ENCODE peak calls at places on chromosomes 7 and 10, in eight cellular contexts. G is stomach, M is fibroblast of lung, Y is pancreas, F is K562, L is mucosa of descending colon, D is transverse colon, N is lower lobe of right lung. E is an unnamed sample.

GRCh38 chr7:132300599-132300998 is 275.7 kb downstream of the PLXNA4 start:
- DNase-seq in G (no peak), M (no peak), Y (no peak), F (no peak), L (no peak), D (no peak), N (no peak), E (no peak)

GRCh38 chr7:121019018-121019417 is 30.5 kb downstream of the CPED1 start:
- DNase-seq in G (no peak), M (peak; percentile 81), Y (no peak), F (no peak), L (no peak), D (no peak), N (no peak), E (no peak)

GRCh38 chr7:3260425-3260762 is 40.7 kb upstream of the SDK1 start:
- DNase-seq in G (no peak), M (peak; percentile 56), Y (no peak), F (no peak), L (no peak), D (no peak), N (no peak), E (no peak)

GRCh38 chr10:52609071-52609470 is 163.5 kb downstream of the MBL2 start:
- DNase-seq in G (no peak), M (no peak), Y (no peak), F (no peak), L (no peak), D (no peak), N (no peak), E (no peak)

GRCh38 chr10:132153616-132154217 is 33.0 kb upstream of the DPYSL4 start:
- DNase-seq in G (no peak), M (no peak), Y (no peak), F (no peak), L (no peak), D (no peak), N (no peak), E (no peak)

GRCh38 chr10:126259883-126260282 is 128.4 kb downstream of the ADAM12 start:
- DNase-seq in G (no peak), M (no peak), Y (no peak), F (no peak), L (no peak), D (no peak), N (no peak), E (no peak)

GRCh38 chr10:94343159-94343558 is 19.6 kb downstream of the NOC3L start:
- DNase-seq in G (no peak), M (no peak), Y (no peak), F (no peak), L (no peak), D (no peak), N (no peak), E (no peak)

GRCh38 chr7:131203291-131203976 is 124.2 kb upstream of the MKLN1 start:
- DNase-seq in G (no peak), M (no peak), Y (no peak), F (no peak), L (no peak), D (no peak), N (no peak), E (no peak)

GRCh38 chr10:49585387-49585786 is 24.7 kb upstream of the SLC18A3 start:
- DNase-seq in G (no peak), M (peak; percentile 42), Y (no peak), F (no peak), L (no peak), D (no peak), N (no peak), E (no peak)

GRCh38 chr7:4108951-4109350 is 573.1 kb upstream of the FOXK1 start:
- DNase-seq in G (no peak), M (no peak), Y (no peak), F (no peak), L (no peak), D (no peak), N (no peak), E (no peak)

GRCh38 chr7:93092757-93093370 is 24.9 kb downstream of the SAMD9 start:
- DNase-seq in G (no peak), M (peak; percentile 52), Y (no peak), F (no peak), L (no peak), D (no peak), N (no peak), E (no peak)

GRCh38 chr10:15857001-15857608 is 3.2 kb downstream of the MINDY3 start:
- DNase-seq in G (no peak), M (no peak), Y (no peak), F (no peak), L (no peak), D (no peak), N (no peak), E (no peak)

GRCh38 chr7:85614684-85615083 is 427.8 kb upstream of the SEMA3D start:
- DNase-seq in G (no peak), M (no peak), Y (no peak), F (no peak), L (no peak), D (no peak), N (peak; percentile 35), E (no peak)

GRCh38 chr10:124049484-124049883 is 43.9 kb downstream of the CHST15 start:
- DNase-seq in G (no peak), M (peak; percentile 57), Y (peak; percentile 18), F (no peak), L (no peak), D (no peak), N (no peak), E (no peak)

GRCh38 chr10:103491729-103492364 is 1.7 kb upstream of the NEURL1 start:
- DNase-seq in G (no peak), M (peak; percentile 92), Y (no peak), F (no peak), L (peak; percentile 16), D (no peak), N (no peak), E (no peak)

GRCh38 chr7:85695041-85695990 is 508.5 kb upstream of the SEMA3D start:
- DNase-seq in G (no peak), M (peak; percentile 28), Y (no peak), F (no peak), L (no peak), D (no peak), N (no peak), E (no peak)

GRCh38 chr10:48480397-48481374 is 124.2 kb downstream of the ARHGAP22 start:
- DNase-seq in G (peak; percentile 24), M (no peak), Y (no peak), F (peak; percentile 58), L (no peak), D (no peak), N (no peak), E (no peak)

GRCh38 chr7:74501298-74501697 is 47.6 kb downstream of the GTF2IRD1 start:
- DNase-seq in G (peak; percentile 88), M (peak; percentile 21), Y (peak; percentile 85), F (no peak), L (peak; percentile 60), D (peak; percentile 69), N (peak; percentile 73), E (no peak)

GRCh38 chr10:72263613-72264241 is 10.0 kb upstream of the DDIT4 start:
- DNase-seq in G (peak; percentile 91), M (no peak), Y (peak; percentile 77), F (no peak), L (peak; percentile 63), D (peak; percentile 77), N (peak; percentile 73), E (peak; percentile 71)

DNA sequence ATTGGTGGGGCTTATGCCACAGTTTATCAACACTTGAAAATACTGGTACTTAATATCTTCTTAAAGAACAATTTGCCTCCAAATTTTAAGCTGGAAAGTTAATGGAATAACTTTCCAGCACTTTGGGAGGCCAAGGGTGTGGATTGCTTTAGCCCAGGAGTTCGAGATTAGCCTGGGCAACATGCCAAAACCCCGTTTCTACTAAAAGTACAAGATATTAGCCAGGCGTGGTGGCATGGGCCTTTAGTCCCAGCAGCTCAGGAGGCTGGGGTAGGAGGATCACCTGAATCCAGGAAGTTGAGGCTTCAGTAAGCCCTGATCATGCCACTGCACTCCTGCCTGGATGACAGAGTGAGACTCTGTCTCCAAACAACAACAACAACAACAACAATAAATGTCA is 56.0 kb downstream of the PRF1 start:
- DNase-seq in G (peak; percentile 40), M (no peak), Y (no peak), F (no peak), L (no peak), D (no peak), N (no peak), E (no peak)
- H3K36me3 ChIP-seq in G (peaks cover 5% of the 10 kb centered on the region), M (no peaks in the 10 kb centered on the region), Y (no peaks in the 10 kb centered on the region), F (no peaks in the 10 kb centered on the region), L (no peaks in the 10 kb centered on the region), D (no peaks in the 10 kb centered on the region), N (peaks cover 23% of the 10 kb centered on the region), E (no peaks in the 10 kb centered on the region)

GRCh38 chr7:44077681-44078091 is 4.6 kb downstream of the POLM start:
- DNase-seq in G (no peak), M (no peak), Y (peak; percentile 30), F (no peak), L (no peak), D (no peak), N (no peak), E (no peak)
- H3K4me1 ChIP-seq in G (peaks cover 26% of the 10 kb centered on the region), M (no peaks in the 10 kb centered on the region), Y (no peaks in the 10 kb centered on the region), F (peaks cover 9% of the 10 kb centered on the region), L (peaks cover 28% of the 10 kb centered on the region), D (peaks cover 6% of the 10 kb centered on the region), N (peaks cover 25% of the 10 kb centered on the region), E (peaks cover 21% of the 10 kb centered on the region)

DNA sequence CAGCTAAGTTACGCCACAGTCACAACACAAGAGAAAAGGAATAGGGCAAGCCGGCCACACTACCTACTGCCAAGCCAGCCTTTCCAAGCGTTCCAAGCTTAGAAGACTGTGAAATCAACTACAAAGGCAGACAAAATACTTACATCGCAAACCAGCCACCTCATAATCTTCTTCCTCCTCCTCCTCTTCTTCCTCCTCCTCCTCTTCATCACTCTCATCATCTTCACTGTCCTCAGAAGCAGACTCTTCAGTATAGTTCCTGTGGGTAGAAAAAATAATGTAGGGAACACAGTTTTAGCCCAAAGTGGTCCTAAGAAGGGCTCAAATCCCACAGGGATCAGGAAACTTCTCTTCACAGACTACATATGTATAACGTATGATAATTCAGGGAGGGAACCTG is 13.5 kb downstream of the FZD9 start:
- DNase-seq in G (no peak), M (no peak), Y (no peak), F (no peak), L (no peak), D (no peak), N (no peak), E (no peak)
- H3K36me3 ChIP-seq in G (peaks cover 98% of the 10 kb centered on the region), M (peaks cover 32% of the 10 kb centered on the region), Y (peaks cover 91% of the 10 kb centered on the region), F (peaks cover 100% of the 10 kb centered on the region), L (peaks cover 39% of the 10 kb centered on the region), D (peaks cover 85% of the 10 kb centered on the region), N (peaks cover 95% of the 10 kb centered on the region), E (peaks cover 95% of the 10 kb centered on the region)

GRCh38 chr7:150471886-150472285 is 21.5 kb downstream of the GIMAP8 start:
- DNase-seq in G (no peak), M (no peak), Y (no peak), F (no peak), L (no peak), D (no peak), N (no peak), E (no peak)

GRCh38 chr7:150479023-150479716 is 28.7 kb downstream of the GIMAP8 start:
- DNase-seq in G (no peak), M (no peak), Y (no peak), F (no peak), L (no peak), D (no peak), N (no peak), E (no peak)

GRCh38 chr7:150476819-150477631 is 26.6 kb downstream of the GIMAP8 start:
- DNase-seq in G (no peak), M (no peak), Y (no peak), F (peak; percentile 30), L (no peak), D (no peak), N (no peak), E (no peak)

GRCh38 chr7:150473902-150474301 is 23.5 kb downstream of the GIMAP8 start:
- DNase-seq in G (no peak), M (no peak), Y (no peak), F (no peak), L (no peak), D (no peak), N (no peak), E (no peak)

GRCh38 chr7:150476285-150476684 is 25.9 kb downstream of the GIMAP8 start:
- DNase-seq in G (no peak), M (no peak), Y (no peak), F (no peak), L (no peak), D (no peak), N (no peak), E (no peak)
- H3K4me1 ChIP-seq in G (no peaks in the 10 kb centered on the region), M (no peaks in the 10 kb centered on the region), Y (no peaks in the 10 kb centered on the region), F (no peaks in the 10 kb centered on the region), L (no peaks in the 10 kb centered on the region), D (no peaks in the 10 kb centered on the region), N (peaks cover 23% of the 10 kb centered on the region), E (peaks cover 9% of the 10 kb centered on the region)